ENCODE peak calls at places on chromosomes 4 and X, in six cellular contexts. M is anterior cingulate cortex; P is IMR-90; H is fibroblast of the conjunctiva; E is naive thymus-derived CD8-positive, alpha-beta T cell; B is GM06990. S is an unnamed sample.

GRCh38 chrX:153791104-153791852 is 2.9 kb downstream of the IDH3G start:
- DNase-seq in M (no peak), P (no peak), H (no peak), E (no peak), B (no peak), S (no peak)

GRCh38 chr4:119498520-119498919 is 130.1 kb downstream of the PDE5A start:
- DNase-seq in M (peak; percentile 38), P (peak; percentile 59), H (no peak), E (no peak), B (no peak), S (no peak)

GRCh38 chr4:78325244-78326187 is 226.1 kb upstream of the ANXA3 start:
- DNase-seq in M (no peak), P (no peak), H (no peak), E (no peak), B (no peak), S (no peak)

GRCh38 chrX:78104447-78105176 is 564 bp downstream of the PGK1 start:
- DNase-seq in M (peak; percentile 28), P (peak; percentile 31), H (peak; percentile 52), E (no peak), B (peak; percentile 32), S (peak; percentile 46)

GRCh38 chr4:145656156-145656555 is 23.8 kb upstream of the C4orf51 start:
- DNase-seq in M (no peak), P (no peak), H (no peak), E (no peak), B (no peak), S (no peak)

GRCh38 chr4:17713779-17714178 is 67.6 kb downstream of the FAM184B start:
- DNase-seq in M (no peak), P (no peak), H (no peak), E (no peak), B (no peak), S (no peak)

GRCh38 chrX:2374086-2374485 is 126.7 kb downstream of the DHRSX start:
- DNase-seq in M (no peak), P (peak; percentile 33), H (peak; percentile 28), E (no peak), B (no peak), S (no peak)

GRCh38 chr4:3307060-3307459 is 14.2 kb downstream of the RGS12 start:
- DNase-seq in M (no peak), P (no peak), H (no peak), E (no peak), B (no peak), S (no peak)

GRCh38 chr4:157674699-157675098 is 454.2 kb downstream of the GRIA2 start:
- DNase-seq in M (peak; percentile 59), P (no peak), H (no peak), E (no peak), B (no peak), S (no peak)

GRCh38 chr4:109368661-109369060 is 65.0 kb upstream of the SEC24B start:
- DNase-seq in M (no peak), P (no peak), H (no peak), E (no peak), B (no peak), S (no peak)

GRCh38 chrX:100413231-100413630 is 3.2 kb upstream of the PCDH19 start:
- DNase-seq in M (no peak), P (peak; percentile 48), H (peak; percentile 49), E (no peak), B (no peak), S (peak; percentile 2)

GRCh38 chrX:38117485-38117884 is 103.2 kb downstream of the SRPX start:
- DNase-seq in M (no peak), P (peak; percentile 24), H (no peak), E (no peak), B (no peak), S (no peak)

GRCh38 chr4:140094701-140095420 is 59.1 kb downstream of the MAML3 start:
- DNase-seq in M (peak; percentile 59), P (peak; percentile 73), H (no peak), E (peak; percentile 34), B (no peak), S (no peak)

GRCh38 chr4:18366762-18367358 is 345.3 kb upstream of the LCORL start:
- DNase-seq in M (no peak), P (peak; percentile 6), H (peak; percentile 52), E (no peak), B (peak; percentile 11), S (peak; percentile 13)

GRCh38 chr4:1685604-1686150 is 1.6 kb upstream of the FAM53A start:
- DNase-seq in M (no peak), P (no peak), H (no peak), E (no peak), B (no peak), S (no peak)

GRCh38 chr4:112416464-112416863 is 99.5 kb downstream of the NEUROG2 start:
- DNase-seq in M (no peak), P (no peak), H (no peak), E (no peak), B (no peak), S (no peak)

GRCh38 chrX:71103110-71103983 is 3.2 kb downstream of the CXorf65 start:
- DNase-seq in M (no peak), P (no peak), H (no peak), E (peak; percentile 46), B (peak; percentile 57), S (no peak)

GRCh38 chrX:64152857-64153256 is 52.7 kb downstream of the AMER1 start:
- DNase-seq in M (no peak), P (no peak), H (no peak), E (no peak), B (no peak), S (no peak)

GRCh38 chrX:99857455-99857854 is 552.6 kb downstream of the PCDH19 start:
- DNase-seq in M (no peak), P (no peak), H (no peak), E (no peak), B (no peak), S (no peak)

GRCh38 chr4:99351487-99351886 is 1.1 kb downstream of the ADH1C start:
- DNase-seq in M (no peak), P (no peak), H (no peak), E (no peak), B (no peak), S (no peak)

GRCh38 chr4:2768921-2769336 is 12.8 kb upstream of the TNIP2 start:
- DNase-seq in M (no peak), P (no peak), H (no peak), E (no peak), B (no peak), S (no peak)

GRCh38 chrX:147749308-147749707 is 162.4 kb upstream of the FMR1 start:
- DNase-seq in M (no peak), P (no peak), H (no peak), E (no peak), B (no peak), S (no peak)

GRCh38 chr4:55125087-55125721 is at the start of gene KDR:
- DNase-seq in M (no peak), P (no peak), H (no peak), E (no peak), B (peak; percentile 3), S (no peak)

GRCh38 chr4:180493299-180493698 is 1749.9 kb upstream of the TENM3 start:
- DNase-seq in M (no peak), P (no peak), H (no peak), E (no peak), B (no peak), S (no peak)

GRCh38 chr4:41095973-41096372 is 118.4 kb downstream of the APBB2 start:
- DNase-seq in M (no peak), P (peak; percentile 87), H (no peak), E (no peak), B (peak; percentile 25), S (peak; percentile 38)

GRCh38 chr4:20992002-20992401 is 291.7 kb downstream of the PACRGL start:
- DNase-seq in M (no peak), P (no peak), H (no peak), E (no peak), B (no peak), S (no peak)

GRCh38 chr4:4406455-4407298 is 19.8 kb downstream of the NSG1 start:
- DNase-seq in M (no peak), P (no peak), H (no peak), E (no peak), B (no peak), S (no peak)

GRCh38 chr4:4856071-4857000 is 3.1 kb upstream of the MSX1 start:
- DNase-seq in M (no peak), P (no peak), H (no peak), E (no peak), B (peak; percentile 45), S (no peak)

GRCh38 chrX:39324233-39324632 is 523.0 kb downstream of the MID1IP1 start:
- DNase-seq in M (no peak), P (no peak), H (no peak), E (no peak), B (no peak), S (no peak)

GRCh38 chr4:138190452-138190858 is 51.7 kb downstream of the SLC7A11 start:
- DNase-seq in M (no peak), P (no peak), H (no peak), E (no peak), B (peak; percentile 61), S (peak; percentile 76)

GRCh38 chr4:152301381-152301780 is 234.5 kb downstream of the FBXW7 start:
- DNase-seq in M (no peak), P (no peak), H (no peak), E (no peak), B (no peak), S (no peak)

GRCh38 chr4:42786350-42787070 is 106.0 kb upstream of the GRXCR1 start:
- DNase-seq in M (no peak), P (no peak), H (no peak), E (no peak), B (no peak), S (no peak)

GRCh38 chr4:15376594-15376993 is 51.2 kb upstream of the C1QTNF7 start:
- DNase-seq in M (no peak), P (peak; percentile 42), H (no peak), E (no peak), B (no peak), S (no peak)

GRCh38 chr4:111778543-111778942 is 366.7 kb upstream of the FAM241A start:
- DNase-seq in M (no peak), P (no peak), H (peak; percentile 6), E (no peak), B (no peak), S (no peak)

GRCh38 chrX:149527705-149528104 is 13.1 kb upstream of the EOLA1 start:
- DNase-seq in M (no peak), P (peak; percentile 28), H (no peak), E (no peak), B (no peak), S (no peak)

S was measured in GM12864.